ENCODE peak calls at places on chromosomes 13 and 19, in eight cellular contexts. One of them, this sample, is unnamed. For H3K4me1, the result is how much of the 10 kb centered on the place peaks cover.

GRCh38 chr13:108795841-108796240 is 166.4 kb downstream of the MYO16 start:
- DNase-seq in adrenal gland: no peak
- DNase-seq in H1: no peak
- DNase-seq in esophagus squamous epithelium: no peak
- DNase-seq in stomach: no peak
- DNase-seq in IMR-90: peak
- DNase-seq in Peyer's patch: no peak
- DNase-seq in body of pancreas: no peak
- DNase-seq in this sample: no peak

GRCh38 chr19:33775731-33776487 is 20.8 kb upstream of the KCTD15 start:
- DNase-seq in H1: no peak
- DNase-seq in Peyer's patch: no peak
- DNase-seq in body of pancreas: no peak
- DNase-seq in adrenal gland: no peak
- DNase-seq in esophagus squamous epithelium: no peak
- DNase-seq in stomach: no peak
- DNase-seq in IMR-90: no peak
- DNase-seq in this sample: no peak

GRCh38 chr19:45150731-45151725 is 9.8 kb downstream of the NKPD1 start:
- DNase-seq in Peyer's patch: no peak
- DNase-seq in body of pancreas: no peak
- DNase-seq in stomach: no peak
- DNase-seq in adrenal gland: no peak
- DNase-seq in H1: no peak
- DNase-seq in esophagus squamous epithelium: no peak
- DNase-seq in IMR-90: no peak
- DNase-seq in this sample: no peak

GRCh38 chr13:43167058-43167457 is 143.7 kb downstream of the DNAJC15 start:
- DNase-seq in Peyer's patch: no peak
- DNase-seq in esophagus squamous epithelium: no peak
- DNase-seq in IMR-90: no peak
- DNase-seq in body of pancreas: no peak
- DNase-seq in stomach: no peak
- DNase-seq in H1: no peak
- DNase-seq in adrenal gland: no peak
- DNase-seq in this sample: no peak

GRCh38 chr13:81990652-81991051 is 1649.7 kb upstream of the SPRY2 start:
- DNase-seq in stomach: no peak
- DNase-seq in IMR-90: no peak
- DNase-seq in H1: no peak
- DNase-seq in body of pancreas: no peak
- DNase-seq in esophagus squamous epithelium: no peak
- DNase-seq in adrenal gland: no peak
- DNase-seq in Peyer's patch: no peak
- DNase-seq in this sample: no peak

GRCh38 chr13:37109080-37109678 is 3.7 kb upstream of the CSNK1A1L start:
- DNase-seq in Peyer's patch: no peak
- DNase-seq in esophagus squamous epithelium: no peak
- DNase-seq in IMR-90: peak
- DNase-seq in stomach: no peak
- DNase-seq in H1: no peak
- DNase-seq in body of pancreas: no peak
- DNase-seq in adrenal gland: no peak
- DNase-seq in this sample: no peak

GRCh38 chr19:50181121-50181520 is 18.0 kb upstream of the IZUMO2 start:
- DNase-seq in body of pancreas: no peak
- DNase-seq in Peyer's patch: no peak
- DNase-seq in IMR-90: no peak
- DNase-seq in stomach: no peak
- DNase-seq in H1: no peak
- DNase-seq in esophagus squamous epithelium: no peak
- DNase-seq in adrenal gland: no peak
- DNase-seq in this sample: no peak

GRCh38 chr13:19673473-19674430 is 40.3 kb downstream of the MPHOSPH8 start:
- DNase-seq in esophagus squamous epithelium: no peak
- DNase-seq in adrenal gland: no peak
- DNase-seq in IMR-90: no peak
- DNase-seq in H1: no peak
- DNase-seq in stomach: no peak
- DNase-seq in Peyer's patch: no peak
- DNase-seq in body of pancreas: no peak
- DNase-seq in this sample: no peak

GRCh38 chr19:1274852-1275259 is 474 bp upstream of the FAM174C start:
- DNase-seq in body of pancreas: no peak
- DNase-seq in esophagus squamous epithelium: no peak
- DNase-seq in H1: peak
- DNase-seq in Peyer's patch: no peak
- DNase-seq in adrenal gland: no peak
- DNase-seq in stomach: no peak
- DNase-seq in IMR-90: no peak
- DNase-seq in this sample: no peak

GRCh38 chr13:95644611-95645052 is at the start of gene DZIP1:
- DNase-seq in IMR-90: peak
- DNase-seq in stomach: peak
- DNase-seq in H1: no peak
- DNase-seq in body of pancreas: peak
- DNase-seq in adrenal gland: peak
- DNase-seq in Peyer's patch: peak
- DNase-seq in esophagus squamous epithelium: no peak
- DNase-seq in this sample: peak

GRCh38 chr19:54133957-54134590 is 3.5 kb upstream of the CNOT3 start:
- DNase-seq in stomach: no peak
- DNase-seq in H1: peak
- DNase-seq in esophagus squamous epithelium: no peak
- DNase-seq in Peyer's patch: no peak
- DNase-seq in adrenal gland: peak
- DNase-seq in body of pancreas: no peak
- DNase-seq in IMR-90: no peak
- DNase-seq in this sample: no peak

GRCh38 chr19:48443731-48444128 is 2.1 kb upstream of the GRWD1 start:
- DNase-seq in stomach: no peak
- DNase-seq in body of pancreas: no peak
- DNase-seq in adrenal gland: no peak
- DNase-seq in Peyer's patch: no peak
- DNase-seq in H1: no peak
- DNase-seq in esophagus squamous epithelium: no peak
- DNase-seq in IMR-90: no peak
- DNase-seq in this sample: no peak

GRCh38 chr13:50589651-50590054 is 253.8 kb downstream of the DLEU7 start:
- DNase-seq in stomach: no peak
- DNase-seq in body of pancreas: no peak
- DNase-seq in esophagus squamous epithelium: no peak
- DNase-seq in adrenal gland: peak
- DNase-seq in IMR-90: peak
- DNase-seq in H1: no peak
- DNase-seq in Peyer's patch: no peak
- DNase-seq in this sample: no peak

GRCh38 chr13:89474432-89474831 is 1803.3 kb downstream of the SLITRK5 start:
- DNase-seq in IMR-90: no peak
- DNase-seq in stomach: no peak
- DNase-seq in Peyer's patch: no peak
- DNase-seq in body of pancreas: no peak
- DNase-seq in esophagus squamous epithelium: no peak
- DNase-seq in adrenal gland: no peak
- DNase-seq in H1: no peak
- DNase-seq in this sample: no peak

GRCh38 chr13:40692946-40693345 is 26.5 kb upstream of the FOXO1 start:
- DNase-seq in adrenal gland: no peak
- DNase-seq in esophagus squamous epithelium: no peak
- DNase-seq in Peyer's patch: no peak
- DNase-seq in IMR-90: no peak
- DNase-seq in body of pancreas: no peak
- DNase-seq in stomach: no peak
- DNase-seq in H1: no peak
- DNase-seq in this sample: no peak

GRCh38 chr13:92967923-92968322 is 258.7 kb upstream of the GPC6 start:
- DNase-seq in IMR-90: peak
- DNase-seq in Peyer's patch: no peak
- DNase-seq in stomach: no peak
- DNase-seq in esophagus squamous epithelium: no peak
- DNase-seq in adrenal gland: no peak
- DNase-seq in body of pancreas: no peak
- DNase-seq in H1: no peak
- DNase-seq in this sample: no peak

GRCh38 chr19:48720613-48721296 is 1.2 kb upstream of the MAMSTR start:
- DNase-seq in H1: peak
- DNase-seq in Peyer's patch: peak
- DNase-seq in esophagus squamous epithelium: peak
- DNase-seq in stomach: peak
- DNase-seq in adrenal gland: peak
- DNase-seq in body of pancreas: peak
- DNase-seq in IMR-90: peak
- DNase-seq in this sample: peak

GRCh38 chr13:54574791-54575190 is 1546.2 kb downstream of the OLFM4 start:
- DNase-seq in stomach: no peak
- DNase-seq in esophagus squamous epithelium: no peak
- DNase-seq in body of pancreas: no peak
- DNase-seq in H1: no peak
- DNase-seq in IMR-90: no peak
- DNase-seq in Peyer's patch: no peak
- DNase-seq in adrenal gland: no peak
- DNase-seq in this sample: no peak

GRCh38 chr19:48290341-48290922 is 20.6 kb downstream of the ZNF114 start:
- DNase-seq in adrenal gland: peak
- DNase-seq in Peyer's patch: no peak
- DNase-seq in stomach: no peak
- DNase-seq in H1: peak
- DNase-seq in esophagus squamous epithelium: no peak
- DNase-seq in IMR-90: peak
- DNase-seq in body of pancreas: no peak
- DNase-seq in this sample: no peak

GRCh38 chr19:35558400-35559280 is 4.8 kb downstream of the ATP4A start:
- DNase-seq in Peyer's patch: no peak
- DNase-seq in body of pancreas: no peak
- DNase-seq in H1: no peak
- DNase-seq in stomach: no peak
- DNase-seq in adrenal gland: no peak
- DNase-seq in IMR-90: no peak
- DNase-seq in esophagus squamous epithelium: no peak
- DNase-seq in this sample: no peak
- TF ChIP-seq POLR2A in Peyer's patch: no peak
- TF ChIP-seq POLR2A in body of pancreas: peak
- TF ChIP-seq POLR2A in H1: no peak
- TF ChIP-seq POLR2A in stomach: no peak
- TF ChIP-seq POLR2A in adrenal gland: no peak
- TF ChIP-seq POLR2A in IMR-90: no peak
- TF ChIP-seq POLR2A in esophagus squamous epithelium: no peak
- TF ChIP-seq POLR2A in this sample: no peak

DNA sequence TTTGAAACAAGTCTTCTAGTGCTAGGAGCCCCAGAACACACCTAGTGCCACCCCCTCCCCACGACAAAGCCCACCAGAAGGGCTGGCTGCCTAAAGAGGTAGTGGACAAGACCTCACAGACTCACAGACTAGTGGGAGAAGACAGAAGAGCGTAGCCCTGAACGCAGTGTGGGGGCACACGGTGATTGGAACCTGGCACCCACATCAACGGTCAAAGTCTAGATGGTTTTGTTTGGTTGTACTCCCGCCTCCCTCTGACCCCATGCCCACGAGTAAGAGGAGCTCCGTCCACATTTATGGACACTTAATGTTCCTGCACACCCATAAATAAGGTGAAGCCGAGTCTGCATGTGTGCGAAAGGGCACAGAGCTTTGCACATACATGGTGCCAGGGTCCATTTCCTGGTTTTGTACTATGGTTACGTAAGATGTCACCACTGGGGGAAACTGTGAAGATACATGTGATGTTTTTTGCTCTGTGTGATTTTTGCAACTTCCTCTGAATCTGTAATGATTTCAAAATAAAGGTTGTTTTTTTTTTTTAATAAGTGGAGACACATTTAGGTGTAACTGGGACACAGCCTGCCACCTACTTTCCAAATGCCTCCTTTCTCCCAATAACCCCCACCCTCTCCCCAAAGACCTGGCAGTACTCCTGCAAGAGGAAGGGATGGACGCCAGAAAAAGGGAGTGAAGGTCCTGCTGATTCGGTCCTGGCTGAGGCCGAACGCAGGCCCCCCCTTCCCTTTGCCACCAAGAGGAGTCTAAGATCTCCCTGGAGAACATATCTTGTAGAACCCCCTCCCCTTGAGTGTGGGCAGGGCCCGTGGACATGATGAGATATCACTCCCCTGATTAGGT is 72.8 kb downstream of the GNG7 start:
- DNase-seq in IMR-90: no peak
- DNase-seq in Peyer's patch: peak
- DNase-seq in esophagus squamous epithelium: no peak
- DNase-seq in body of pancreas: no peak
- DNase-seq in adrenal gland: peak
- DNase-seq in H1: no peak
- DNase-seq in stomach: no peak
- DNase-seq in this sample: peak
- H3K4me1 ChIP-seq in IMR-90: under half
- H3K4me1 ChIP-seq in Peyer's patch: under half
- H3K4me1 ChIP-seq in esophagus squamous epithelium: under half
- H3K4me1 ChIP-seq in body of pancreas: under half
- H3K4me1 ChIP-seq in adrenal gland: under half
- H3K4me1 ChIP-seq in H1: under half
- H3K4me1 ChIP-seq in stomach: under half
- H3K4me1 ChIP-seq in this sample: under half

GRCh38 chr19:40797963-40798222 is 1.1 kb upstream of the EGLN2 start:
- DNase-seq in body of pancreas: no peak
- DNase-seq in stomach: no peak
- DNase-seq in H1: no peak
- DNase-seq in esophagus squamous epithelium: no peak
- DNase-seq in Peyer's patch: no peak
- DNase-seq in adrenal gland: no peak
- DNase-seq in IMR-90: no peak
- DNase-seq in this sample: no peak

GRCh38 chr19:40798223-40798996 is 581 bp upstream of the EGLN2 start:
- DNase-seq in esophagus squamous epithelium: peak
- DNase-seq in body of pancreas: peak
- DNase-seq in IMR-90: peak
- DNase-seq in adrenal gland: peak
- DNase-seq in stomach: peak
- DNase-seq in H1: peak
- DNase-seq in Peyer's patch: peak
- DNase-seq in this sample: peak

GRCh38 chr19:40800339-40800996 is 1.5 kb downstream of the EGLN2 start:
- DNase-seq in H1: no peak
- DNase-seq in Peyer's patch: no peak
- DNase-seq in esophagus squamous epithelium: no peak
- DNase-seq in adrenal gland: no peak
- DNase-seq in body of pancreas: no peak
- DNase-seq in IMR-90: no peak
- DNase-seq in stomach: no peak
- DNase-seq in this sample: no peak

GRCh38 chr19:40799558-40800338 is 757 bp downstream of the EGLN2 start:
- DNase-seq in stomach: peak
- DNase-seq in adrenal gland: peak
- DNase-seq in IMR-90: no peak
- DNase-seq in Peyer's patch: no peak
- DNase-seq in H1: peak
- DNase-seq in body of pancreas: no peak
- DNase-seq in esophagus squamous epithelium: no peak
- DNase-seq in this sample: peak

GRCh38 chr19:40798997-40799557 is at the start of gene EGLN2:
- DNase-seq in stomach: no peak
- DNase-seq in IMR-90: no peak
- DNase-seq in esophagus squamous epithelium: no peak
- DNase-seq in H1: no peak
- DNase-seq in body of pancreas: no peak
- DNase-seq in Peyer's patch: no peak
- DNase-seq in adrenal gland: no peak
- DNase-seq in this sample: no peak
- TF ChIP-seq POLR2A in stomach: no peak
- TF ChIP-seq POLR2A in IMR-90: peak
- TF ChIP-seq POLR2A in esophagus squamous epithelium: peak
- TF ChIP-seq POLR2A in H1: peak
- TF ChIP-seq POLR2A in body of pancreas: peak
- TF ChIP-seq POLR2A in Peyer's patch: peak
- TF ChIP-seq POLR2A in adrenal gland: peak
- TF ChIP-seq POLR2A in this sample: peak

GRCh38 chr19:47230122-47230920 is 678 bp downstream of the BBC3 start:
- DNase-seq in stomach: peak
- DNase-seq in H1: peak
- DNase-seq in adrenal gland: peak
- DNase-seq in Peyer's patch: peak
- DNase-seq in body of pancreas: peak
- DNase-seq in esophagus squamous epithelium: no peak
- DNase-seq in IMR-90: peak
- DNase-seq in this sample: peak
- H3K4me1 ChIP-seq in stomach: half or more
- H3K4me1 ChIP-seq in H1: under half
- H3K4me1 ChIP-seq in adrenal gland: under half
- H3K4me1 ChIP-seq in Peyer's patch: under half
- H3K4me1 ChIP-seq in body of pancreas: half or more
- H3K4me1 ChIP-seq in esophagus squamous epithelium: half or more
- H3K4me1 ChIP-seq in IMR-90: under half
- H3K4me1 ChIP-seq in this sample: under half

This sample was measured in right lobe of liver.